ENCODE peak calls at places on chromosomes 2 and 18, in nine cellular contexts. One of them, this sample, is unnamed.

GRCh38 chr2:190841707-190842505 is 38.7 kb upstream of the GLS start:
- DNase-seq in NB4: no peak
- DNase-seq in cardiac fibroblast: peak
- DNase-seq in sigmoid colon: no peak
- DNase-seq in neural progenitor cell: no peak
- DNase-seq in progenitor cell of endocrine pancreas: no peak
- DNase-seq in BE2C: no peak
- DNase-seq in uterus: no peak
- DNase-seq in fibroblast of lung: peak
- DNase-seq in this sample: no peak

GRCh38 chr2:70641263-70641784 is 87.7 kb upstream of the TGFA start:
- DNase-seq in NB4: no peak
- DNase-seq in cardiac fibroblast: no peak
- DNase-seq in sigmoid colon: no peak
- DNase-seq in neural progenitor cell: no peak
- DNase-seq in progenitor cell of endocrine pancreas: no peak
- DNase-seq in BE2C: no peak
- DNase-seq in uterus: no peak
- DNase-seq in fibroblast of lung: peak
- DNase-seq in this sample: no peak

GRCh38 chr18:45103319-45104070 is 422.8 kb downstream of the SETBP1 start:
- DNase-seq in NB4: peak
- DNase-seq in cardiac fibroblast: no peak
- DNase-seq in sigmoid colon: no peak
- DNase-seq in neural progenitor cell: no peak
- DNase-seq in progenitor cell of endocrine pancreas: no peak
- DNase-seq in BE2C: no peak
- DNase-seq in uterus: no peak
- DNase-seq in fibroblast of lung: no peak
- DNase-seq in this sample: no peak

GRCh38 chr18:34097312-34097711 is 127.4 kb downstream of the NOL4 start:
- DNase-seq in NB4: no peak
- DNase-seq in cardiac fibroblast: no peak
- DNase-seq in sigmoid colon: no peak
- DNase-seq in neural progenitor cell: no peak
- DNase-seq in progenitor cell of endocrine pancreas: no peak
- DNase-seq in BE2C: no peak
- DNase-seq in uterus: no peak
- DNase-seq in fibroblast of lung: peak
- DNase-seq in this sample: no peak

GRCh38 chr18:10070581-10071000 is 156.8 kb downstream of the VAPA start:
- DNase-seq in NB4: no peak
- DNase-seq in cardiac fibroblast: peak
- DNase-seq in sigmoid colon: no peak
- DNase-seq in neural progenitor cell: no peak
- DNase-seq in progenitor cell of endocrine pancreas: no peak
- DNase-seq in BE2C: no peak
- DNase-seq in uterus: no peak
- DNase-seq in fibroblast of lung: peak
- DNase-seq in this sample: no peak

GRCh38 chr2:216551234-216551633 is 52.6 kb downstream of the RPL37A start:
- DNase-seq in NB4: no peak
- DNase-seq in cardiac fibroblast: peak
- DNase-seq in sigmoid colon: no peak
- DNase-seq in neural progenitor cell: no peak
- DNase-seq in progenitor cell of endocrine pancreas: no peak
- DNase-seq in BE2C: no peak
- DNase-seq in uterus: no peak
- DNase-seq in fibroblast of lung: peak
- DNase-seq in this sample: no peak

GRCh38 chr2:85355073-85355410 is 473 bp downstream of the ELMOD3 start:
- DNase-seq in NB4: no peak
- DNase-seq in cardiac fibroblast: no peak
- DNase-seq in sigmoid colon: no peak
- DNase-seq in neural progenitor cell: no peak
- DNase-seq in progenitor cell of endocrine pancreas: no peak
- DNase-seq in BE2C: no peak
- DNase-seq in uterus: peak
- DNase-seq in fibroblast of lung: no peak
- DNase-seq in this sample: no peak

GRCh38 chr2:157684940-157685466 is 56.3 kb upstream of the ACVR1C start:
- DNase-seq in NB4: no peak
- DNase-seq in cardiac fibroblast: no peak
- DNase-seq in sigmoid colon: no peak
- DNase-seq in neural progenitor cell: peak
- DNase-seq in progenitor cell of endocrine pancreas: no peak
- DNase-seq in BE2C: no peak
- DNase-seq in uterus: no peak
- DNase-seq in fibroblast of lung: peak
- DNase-seq in this sample: no peak

GRCh38 chr2:235333076-235333475 is 160.8 kb upstream of the AGAP1 start:
- DNase-seq in NB4: no peak
- DNase-seq in cardiac fibroblast: no peak
- DNase-seq in sigmoid colon: no peak
- DNase-seq in neural progenitor cell: no peak
- DNase-seq in progenitor cell of endocrine pancreas: no peak
- DNase-seq in BE2C: no peak
- DNase-seq in uterus: no peak
- DNase-seq in fibroblast of lung: no peak
- DNase-seq in this sample: no peak

GRCh38 chr2:224910535-224910934 is 131.7 kb downstream of the DOCK10 start:
- DNase-seq in NB4: no peak
- DNase-seq in cardiac fibroblast: peak
- DNase-seq in sigmoid colon: no peak
- DNase-seq in neural progenitor cell: no peak
- DNase-seq in progenitor cell of endocrine pancreas: no peak
- DNase-seq in BE2C: no peak
- DNase-seq in uterus: no peak
- DNase-seq in fibroblast of lung: peak
- DNase-seq in this sample: no peak

GRCh38 chr2:150485114-150485870 is 2.2 kb downstream of the RND3 start:
- DNase-seq in NB4: no peak
- DNase-seq in cardiac fibroblast: peak
- DNase-seq in sigmoid colon: peak
- DNase-seq in neural progenitor cell: peak
- DNase-seq in progenitor cell of endocrine pancreas: peak
- DNase-seq in BE2C: peak
- DNase-seq in uterus: peak
- DNase-seq in fibroblast of lung: peak
- DNase-seq in this sample: peak

GRCh38 chr2:196592331-196592911 is 47.1 kb upstream of the CCDC150 start:
- DNase-seq in NB4: no peak
- DNase-seq in cardiac fibroblast: peak
- DNase-seq in sigmoid colon: no peak
- DNase-seq in neural progenitor cell: no peak
- DNase-seq in progenitor cell of endocrine pancreas: peak
- DNase-seq in BE2C: no peak
- DNase-seq in uterus: no peak
- DNase-seq in fibroblast of lung: peak
- DNase-seq in this sample: peak

GRCh38 chr2:9753276-9753600 is 90.0 kb upstream of the TAF1B start:
- DNase-seq in NB4: peak
- DNase-seq in cardiac fibroblast: peak
- DNase-seq in sigmoid colon: no peak
- DNase-seq in neural progenitor cell: peak
- DNase-seq in progenitor cell of endocrine pancreas: no peak
- DNase-seq in BE2C: no peak
- DNase-seq in uterus: no peak
- DNase-seq in fibroblast of lung: peak
- DNase-seq in this sample: peak

GRCh38 chr18:37612941-37613340 is 47.3 kb upstream of the CELF4 start:
- DNase-seq in NB4: no peak
- DNase-seq in cardiac fibroblast: no peak
- DNase-seq in sigmoid colon: no peak
- DNase-seq in neural progenitor cell: no peak
- DNase-seq in progenitor cell of endocrine pancreas: no peak
- DNase-seq in BE2C: no peak
- DNase-seq in uterus: no peak
- DNase-seq in fibroblast of lung: no peak
- DNase-seq in this sample: no peak

GRCh38 chr2:218398437-218399390 is 954 bp upstream of the CTDSP1 start:
- DNase-seq in NB4: peak
- DNase-seq in cardiac fibroblast: peak
- DNase-seq in sigmoid colon: peak
- DNase-seq in neural progenitor cell: peak
- DNase-seq in progenitor cell of endocrine pancreas: peak
- DNase-seq in BE2C: peak
- DNase-seq in uterus: peak
- DNase-seq in fibroblast of lung: peak
- DNase-seq in this sample: peak

GRCh38 chr2:218400930-218401833 is 1.5 kb downstream of the CTDSP1 start:
- DNase-seq in NB4: peak
- DNase-seq in cardiac fibroblast: no peak
- DNase-seq in sigmoid colon: peak
- DNase-seq in neural progenitor cell: peak
- DNase-seq in progenitor cell of endocrine pancreas: no peak
- DNase-seq in BE2C: no peak
- DNase-seq in uterus: peak
- DNase-seq in fibroblast of lung: no peak
- DNase-seq in this sample: no peak

GRCh38 chr2:218397502-218398436 is 1.9 kb upstream of the CTDSP1 start:
- DNase-seq in NB4: peak
- DNase-seq in cardiac fibroblast: peak
- DNase-seq in sigmoid colon: peak
- DNase-seq in neural progenitor cell: peak
- DNase-seq in progenitor cell of endocrine pancreas: peak
- DNase-seq in BE2C: peak
- DNase-seq in uterus: peak
- DNase-seq in fibroblast of lung: peak
- DNase-seq in this sample: peak

GRCh38 chr2:218400167-218400929 is 680 bp downstream of the CTDSP1 start:
- DNase-seq in NB4: peak
- DNase-seq in cardiac fibroblast: peak
- DNase-seq in sigmoid colon: peak
- DNase-seq in neural progenitor cell: peak
- DNase-seq in progenitor cell of endocrine pancreas: no peak
- DNase-seq in BE2C: peak
- DNase-seq in uterus: peak
- DNase-seq in fibroblast of lung: peak
- DNase-seq in this sample: no peak

DNA sequence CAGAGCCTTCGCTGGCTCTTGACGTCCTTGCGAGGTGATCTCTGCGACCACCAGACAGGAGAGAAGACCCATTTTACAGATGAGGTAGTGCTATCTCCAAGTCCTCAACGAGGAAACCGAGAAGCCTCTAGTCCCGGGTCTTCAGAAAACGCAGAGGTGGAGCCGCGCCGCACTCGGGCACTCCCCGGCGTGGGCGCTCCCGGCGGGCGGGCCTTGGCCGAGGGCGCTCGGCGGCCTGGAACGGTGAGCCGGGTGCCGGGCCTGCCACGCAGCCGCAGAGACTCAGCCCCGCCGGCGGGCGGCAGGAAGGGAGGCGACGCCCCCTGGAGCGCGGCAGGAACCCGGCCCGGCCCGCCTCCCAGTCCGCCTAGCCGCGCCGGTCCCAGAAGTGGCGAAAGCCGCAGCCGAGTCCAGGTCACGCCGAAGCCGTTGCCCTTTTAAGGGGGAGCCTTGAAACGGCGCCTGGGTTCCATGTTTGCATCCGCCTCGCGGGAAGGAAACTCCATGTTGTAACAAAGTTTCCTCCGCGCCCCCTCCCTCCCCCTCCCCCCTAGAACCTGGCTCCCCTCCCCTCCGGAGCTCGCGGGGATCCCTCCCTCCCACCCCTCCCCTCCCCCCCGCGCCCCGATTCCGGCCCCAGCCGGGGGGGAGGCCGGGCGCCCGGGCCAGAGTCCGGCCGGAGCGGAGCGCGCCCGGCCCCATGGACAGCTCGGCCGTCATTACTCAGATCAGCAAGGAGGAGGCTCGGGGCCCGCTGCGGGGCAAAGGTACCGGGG is at the start of gene CTDSP1:
- DNase-seq in NB4: peak
- DNase-seq in cardiac fibroblast: peak
- DNase-seq in sigmoid colon: peak
- DNase-seq in neural progenitor cell: peak
- DNase-seq in progenitor cell of endocrine pancreas: peak
- DNase-seq in BE2C: peak
- DNase-seq in uterus: peak
- DNase-seq in fibroblast of lung: peak
- DNase-seq in this sample: peak
- TF ChIP-seq CTCF in NB4: no peak
- TF ChIP-seq CTCF in cardiac fibroblast: no peak
- TF ChIP-seq CTCF in sigmoid colon: no peak
- TF ChIP-seq CTCF in neural progenitor cell: no peak
- TF ChIP-seq CTCF in progenitor cell of endocrine pancreas: peak
- TF ChIP-seq CTCF in BE2C: no peak
- TF ChIP-seq CTCF in uterus: no peak
- TF ChIP-seq CTCF in fibroblast of lung: no peak
- TF ChIP-seq CTCF in this sample: no peak

GRCh38 chr2:159185401-159186130 is 100.9 kb downstream of the WDSUB1 start:
- DNase-seq in NB4: peak
- DNase-seq in cardiac fibroblast: peak
- DNase-seq in sigmoid colon: no peak
- DNase-seq in neural progenitor cell: peak
- DNase-seq in progenitor cell of endocrine pancreas: no peak
- DNase-seq in BE2C: peak
- DNase-seq in uterus: no peak
- DNase-seq in fibroblast of lung: peak
- DNase-seq in this sample: peak
- TF ChIP-seq CTCF in NB4: peak
- TF ChIP-seq CTCF in cardiac fibroblast: peak
- TF ChIP-seq CTCF in sigmoid colon: peak
- TF ChIP-seq CTCF in neural progenitor cell: peak
- TF ChIP-seq CTCF in progenitor cell of endocrine pancreas: peak
- TF ChIP-seq CTCF in BE2C: peak
- TF ChIP-seq CTCF in uterus: no peak
- TF ChIP-seq CTCF in fibroblast of lung: peak
- TF ChIP-seq CTCF in this sample: peak

GRCh38 chr18:49725809-49726514 is 87.4 kb downstream of the ACAA2 start:
- DNase-seq in NB4: peak
- DNase-seq in cardiac fibroblast: peak
- DNase-seq in sigmoid colon: peak
- DNase-seq in neural progenitor cell: peak
- DNase-seq in progenitor cell of endocrine pancreas: no peak
- DNase-seq in BE2C: peak
- DNase-seq in uterus: peak
- DNase-seq in fibroblast of lung: peak
- DNase-seq in this sample: no peak
- TF ChIP-seq CTCF in NB4: no peak
- TF ChIP-seq CTCF in cardiac fibroblast: peak
- TF ChIP-seq CTCF in sigmoid colon: no peak
- TF ChIP-seq CTCF in neural progenitor cell: no peak
- TF ChIP-seq CTCF in progenitor cell of endocrine pancreas: no peak
- TF ChIP-seq CTCF in BE2C: no peak
- TF ChIP-seq CTCF in uterus: no peak
- TF ChIP-seq CTCF in fibroblast of lung: peak
- TF ChIP-seq CTCF in this sample: no peak

GRCh38 chr2:74003494-74004211 is 18.9 kb downstream of the TET3 start:
- DNase-seq in NB4: no peak
- DNase-seq in cardiac fibroblast: peak
- DNase-seq in sigmoid colon: no peak
- DNase-seq in neural progenitor cell: peak
- DNase-seq in progenitor cell of endocrine pancreas: no peak
- DNase-seq in BE2C: no peak
- DNase-seq in uterus: peak
- DNase-seq in fibroblast of lung: peak
- DNase-seq in this sample: no peak
- TF ChIP-seq CTCF in NB4: no peak
- TF ChIP-seq CTCF in cardiac fibroblast: no peak
- TF ChIP-seq CTCF in sigmoid colon: no peak
- TF ChIP-seq CTCF in neural progenitor cell: no peak
- TF ChIP-seq CTCF in progenitor cell of endocrine pancreas: no peak
- TF ChIP-seq CTCF in BE2C: no peak
- TF ChIP-seq CTCF in uterus: no peak
- TF ChIP-seq CTCF in fibroblast of lung: peak
- TF ChIP-seq CTCF in this sample: no peak

GRCh38 chr2:149037851-149038250 is 648 bp upstream of the LYPD6B start:
- DNase-seq in NB4: no peak
- DNase-seq in cardiac fibroblast: no peak
- DNase-seq in sigmoid colon: no peak
- DNase-seq in neural progenitor cell: peak
- DNase-seq in progenitor cell of endocrine pancreas: no peak
- DNase-seq in BE2C: no peak
- DNase-seq in uterus: no peak
- DNase-seq in fibroblast of lung: no peak
- DNase-seq in this sample: no peak
- TF ChIP-seq CTCF in NB4: no peak
- TF ChIP-seq CTCF in cardiac fibroblast: no peak
- TF ChIP-seq CTCF in sigmoid colon: no peak
- TF ChIP-seq CTCF in neural progenitor cell: peak
- TF ChIP-seq CTCF in progenitor cell of endocrine pancreas: peak
- TF ChIP-seq CTCF in BE2C: no peak
- TF ChIP-seq CTCF in uterus: no peak
- TF ChIP-seq CTCF in fibroblast of lung: no peak
- TF ChIP-seq CTCF in this sample: no peak